ENCODE peak calls at places on chromosomes 2 and 18, in five cellular contexts. J is anterior cingulate cortex, Q is NCI-H1092 treated with DMSO at 0.1 percent for 48 hours, Y is NCI-H510A, O is left cardiac atrium. P is an unnamed sample.

GRCh38 chr2:36582556-36583350 is 15.2 kb downstream of the FEZ2 start:
- DNase-seq in J (no peak), O (no peak), Y (no peak), Q (no peak), P (no peak)

GRCh38 chr18:69538849-69539248 is 138.2 kb downstream of the DOK6 start:
- DNase-seq in J (no peak), Y (no peak), Q (no peak), O (no peak), P (no peak)

GRCh38 chr2:102187191-102188150 is 648 bp downstream of the IL1RL2 start:
- DNase-seq in Y (no peak), Q (no peak), J (no peak), O (peak; percentile 71), P (peak; percentile 24)

GRCh38 chr2:46187112-46187618 is 110.0 kb upstream of the EPAS1 start:
- DNase-seq in Q (no peak), Y (no peak), J (no peak), O (no peak), P (peak; percentile 47)

GRCh38 chr18:22015156-22015555 is 154.2 kb upstream of the GATA6 start:
- DNase-seq in Q (no peak), O (no peak), Y (no peak), J (no peak), P (no peak)

GRCh38 chr2:196954001-196954400 is 27.5 kb upstream of the PGAP1 start:
- DNase-seq in J (no peak), Y (peak; percentile 31), O (no peak), Q (peak; percentile 20), P (no peak)

GRCh38 chr2:110888401-110888800 is 156.0 kb downstream of the ACOXL start:
- DNase-seq in O (no peak), J (no peak), Q (no peak), Y (no peak), P (no peak)

GRCh38 chr2:173191601-173192000 is 116.0 kb downstream of the MAP3K20 start:
- DNase-seq in Q (no peak), Y (no peak), O (no peak), J (no peak), P (no peak)

GRCh38 chr2:71454221-71455010 is 1.1 kb downstream of the DYSF start:
- DNase-seq in Y (no peak), Q (no peak), J (no peak), O (peak; percentile 60), P (no peak)

GRCh38 chr2:201158111-201158929 is 24.6 kb upstream of the CASP10 start:
- DNase-seq in Y (peak; percentile 25), J (peak; percentile 94), O (peak; percentile 75), Q (peak; percentile 42), P (no peak)

GRCh38 chr2:181578829-181579228 is 78.1 kb downstream of the CERKL start:
- DNase-seq in J (no peak), Q (no peak), Y (no peak), O (no peak), P (no peak)

GRCh38 chr2:127659408-127660290 is 13.7 kb downstream of the GPR17 start:
- DNase-seq in O (peak; percentile 82), Q (no peak), J (no peak), Y (no peak), P (peak; percentile 72)

GRCh38 chr18:74617486-74617885 is 19.8 kb downstream of the ZNF407 start:
- DNase-seq in O (no peak), Y (no peak), Q (no peak), J (no peak), P (no peak)